ENCODE peak calls at places on chromosomes 7 and 10, in four cellular contexts. X is pons; G is activated T-helper 1 cell treated with anti-CD3 and anti-CD28 coated beads, Interleukin-12 subunit alpha, Interleukin-12 subunit beta, Interleukin-2, Interleukin-4 antibody, amounts not matched to agents 30 ng/mL and 10 ng/mL and 1 ng/mL, durations not matched to agents 14 hours and 24 hours and 36 hours; Y is fibroblast of the conjunctiva. P is an unnamed sample.

GRCh38 chr7:122983261-122983660 is 12.2 kb downstream of the TAS2R16 start:
- DNase-seq in Y (no peak), X (peak; percentile 9), G (no peak), P (no peak)

GRCh38 chr7:45177801-45178200 is 20.2 kb downstream of the RAMP3 start:
- DNase-seq in G (no peak), X (no peak), Y (no peak), P (no peak)

GRCh38 chr7:879093-879492 is 2.7 kb downstream of the GET4 start:
- DNase-seq in G (no peak), X (no peak), Y (no peak), P (no peak)

GRCh38 chr7:69825031-69825681 is 226.9 kb downstream of the AUTS2 start:
- DNase-seq in Y (no peak), G (no peak), X (peak; percentile 52), P (no peak)

GRCh38 chr10:91681361-91682276 is 48.7 kb upstream of the PPP1R3C start:
- DNase-seq in G (no peak), Y (no peak), X (no peak), P (peak; percentile 82)

GRCh38 chr7:37916673-37917660 is at the start of gene SFRP4:
- DNase-seq in Y (peak; percentile 20), X (peak; percentile 82), G (no peak), P (peak; percentile 61)

GRCh38 chr7:81618400-81619014 is 151.3 kb downstream of the HGF start:
- DNase-seq in X (no peak), G (no peak), Y (peak; percentile 81), P (no peak)

GRCh38 chr10:32929634-32930033 is 28.4 kb downstream of the ITGB1 start:
- DNase-seq in G (no peak), X (no peak), Y (no peak), P (no peak)

GRCh38 chr10:106942035-106942662 is 222.4 kb downstream of the SORCS1 start:
- DNase-seq in X (no peak), Y (no peak), G (no peak), P (no peak)

GRCh38 chr7:31724696-31725095 is 37.7 kb downstream of the PPP1R17 start:
- DNase-seq in X (no peak), G (no peak), Y (no peak), P (no peak)

GRCh38 chr7:120860151-120860550 is 2.2 kb upstream of the TSPAN12 start:
- DNase-seq in X (no peak), G (no peak), Y (no peak), P (no peak)

GRCh38 chr7:85733163-85733915 is 546.5 kb upstream of the SEMA3D start:
- DNase-seq in G (no peak), Y (no peak), X (no peak), P (no peak)

GRCh38 chr7:127359011-127359410 is 33.5 kb downstream of the ZNF800 start:
- DNase-seq in G (no peak), X (no peak), Y (no peak), P (no peak)

GRCh38 chr7:29038463-29038862 is 80.3 kb upstream of the TRIL start:
- DNase-seq in X (no peak), Y (no peak), G (no peak), P (no peak)

GRCh38 chr10:77371421-77371820 is 266.2 kb downstream of the KCNMA1 start:
- DNase-seq in Y (no peak), X (no peak), G (no peak), P (no peak)

GRCh38 chr7:102260856-102261255 is 25.8 kb upstream of the SH2B2 start:
- DNase-seq in G (no peak), Y (no peak), X (peak; percentile 58), P (no peak)

GRCh38 chr7:154505362-154505761 is 453.2 kb downstream of the DPP6 start:
- DNase-seq in G (no peak), Y (no peak), X (no peak), P (no peak)

GRCh38 chr7:134532155-134533089 is 5.1 kb downstream of the AKR1B10 start:
- DNase-seq in X (no peak), G (no peak), Y (no peak), P (no peak)

GRCh38 chr7:74544706-74545469 is 91.2 kb downstream of the GTF2IRD1 start:
- DNase-seq in Y (peak; percentile 42), G (no peak), X (peak; percentile 23), P (no peak)

GRCh38 chr7:8511810-8512209 is 78.4 kb downstream of the NXPH1 start:
- DNase-seq in Y (no peak), G (no peak), X (no peak), P (no peak)

GRCh38 chr10:117135480-117136140 is 2.5 kb downstream of the VAX1 start:
- DNase-seq in X (no peak), G (no peak), Y (no peak), P (no peak)

GRCh38 chr10:75395171-75395954 is 6.2 kb downstream of the ZNF503 start:
- DNase-seq in G (no peak), Y (no peak), X (no peak), P (no peak)

GRCh38 chr10:47027108-47027811 is 116.0 kb downstream of the PTPN20 start:
- DNase-seq in G (no peak), Y (no peak), X (no peak), P (no peak)

GRCh38 chr10:18140149-18140956 is at the start of gene CACNB2:
- DNase-seq in X (no peak), Y (peak; percentile 23), G (no peak), P (peak; percentile 80)

GRCh38 chr10:121683803-121684202 is 85.6 kb upstream of the FGFR2 start:
- DNase-seq in Y (no peak), X (no peak), G (no peak), P (no peak)

GRCh38 chr7:158421394-158421793 is 166.2 kb downstream of the PTPRN2 start:
- DNase-seq in G (no peak), X (no peak), Y (no peak), P (no peak)

GRCh38 chr10:112951349-112952281 is 1.6 kb downstream of the TCF7L2 start:
- DNase-seq in X (peak; percentile 72), G (peak; percentile 3), Y (peak; percentile 63), P (peak; percentile 56)

P was measured in putamen.